ENCODE peak calls at places on chromosomes 5 and 9, in ten cellular contexts. G, Q, O, N, B, E, R, M, S and T are unnamed samples.

GRCh38 chr9:75979362-75979761 is 88.9 kb downstream of the PCSK5 start:
- DNase-seq in R (no peak), N (no peak), Q (no peak), M (peak), O (no peak), E (no peak), S (no peak), G (no peak), B (no peak), T (no peak)

GRCh38 chr9:6923081-6923480 is 165.3 kb downstream of the KDM4C start:
- DNase-seq in E (no peak), N (no peak), M (no peak), O (no peak), B (no peak), R (no peak), G (no peak), Q (no peak), S (no peak), T (no peak)

GRCh38 chr5:33195431-33196128 is 245.2 kb upstream of the TARS1 start:
- DNase-seq in M (no peak), Q (no peak), O (peak), B (no peak), G (no peak), S (no peak), R (peak), E (no peak), N (no peak), T (no peak)

GRCh38 chr5:126403871-126404270 is 19.3 kb upstream of the GRAMD2B start:
- DNase-seq in E (no peak), S (no peak), Q (no peak), B (no peak), M (no peak), O (no peak), N (no peak), G (no peak), R (peak), T (no peak)

GRCh38 chr9:120707170-120707569 is 7.1 kb downstream of the MEGF9 start:
- DNase-seq in N (no peak), E (no peak), S (no peak), Q (no peak), O (no peak), B (no peak), M (no peak), R (no peak), G (no peak), T (no peak)

GRCh38 chr5:56142233-56142619 is 90.9 kb downstream of the ANKRD55 start:
- DNase-seq in O (no peak), B (no peak), M (no peak), S (no peak), Q (no peak), N (no peak), G (no peak), E (no peak), R (no peak), T (no peak)

GRCh38 chr5:59768204-59769040 is 125.1 kb downstream of the PDE4D start:
- DNase-seq in B (peak), N (peak), E (no peak), R (peak), G (peak), S (peak), O (peak), Q (no peak), M (peak), T (peak)

GRCh38 chr9:2787065-2787464 is 56.8 kb downstream of the PUM3 start:
- DNase-seq in R (peak), M (no peak), B (no peak), O (peak), G (no peak), E (no peak), Q (no peak), S (no peak), N (no peak), T (no peak)

GRCh38 chr5:168433982-168434381 is 52.3 kb upstream of the RARS1 start:
- DNase-seq in E (no peak), Q (no peak), G (no peak), O (no peak), R (no peak), N (no peak), M (peak), S (peak), B (no peak), T (no peak)

GRCh38 chr5:52983731-52984620 is 5.2 kb upstream of the ITGA2 start:
- DNase-seq in R (no peak), B (peak), O (peak), E (peak), N (no peak), M (no peak), Q (no peak), G (no peak), S (no peak), T (peak)

GRCh38 chr5:136174021-136174659 is 18.8 kb downstream of the SMIM32 start:
- DNase-seq in S (no peak), Q (no peak), E (peak), G (no peak), N (no peak), R (peak), B (peak), M (peak), O (peak), T (no peak)

GRCh38 chr5:80809451-80809850 is 150.7 kb upstream of the RASGRF2 start:
- DNase-seq in G (no peak), O (no peak), N (no peak), R (no peak), E (no peak), M (no peak), Q (no peak), B (no peak), S (no peak), T (no peak)

GRCh38 chr9:131046581-131047202 is 37.7 kb downstream of the LAMC3 start:
- DNase-seq in M (peak), R (peak), Q (peak), E (peak), S (peak), G (peak), B (peak), N (peak), O (peak), T (no peak)

GRCh38 chr5:169354263-169354662 is 53.3 kb upstream of the SLIT3 start:
- DNase-seq in N (no peak), Q (no peak), S (no peak), E (no peak), R (peak), O (peak), M (no peak), B (no peak), G (no peak), T (peak)

GRCh38 chr5:135211083-135211790 is 177.2 kb upstream of the PITX1 start:
- DNase-seq in N (no peak), E (no peak), S (no peak), R (no peak), B (no peak), G (no peak), M (no peak), Q (no peak), O (no peak), T (no peak)

GRCh38 chr9:137317979-137318511 is 16.0 kb upstream of the NRARP start:
- DNase-seq in S (no peak), N (no peak), O (no peak), G (peak), Q (no peak), B (no peak), M (no peak), E (no peak), R (no peak), T (no peak)

GRCh38 chr5:111469905-111470304 is 42.4 kb downstream of the STARD4 start:
- DNase-seq in O (no peak), E (no peak), M (no peak), R (no peak), S (no peak), B (no peak), N (no peak), Q (no peak), G (no peak), T (no peak)

GRCh38 chr5:116557669-116558271 is 16.9 kb downstream of the SEMA6A start:
- DNase-seq in S (no peak), G (no peak), Q (no peak), B (no peak), N (no peak), R (no peak), E (no peak), M (peak), O (peak), T (no peak)

GRCh38 chr5:139660105-139660915 is 12.2 kb downstream of the CXXC5 start:
- DNase-seq in B (peak), M (no peak), O (peak), E (no peak), G (peak), S (peak), N (no peak), Q (no peak), R (peak), T (peak)

GRCh38 chr9:101387871-101388506 is 3.2 kb upstream of the BAAT start:
- DNase-seq in O (peak), N (no peak), R (peak), B (no peak), S (no peak), M (peak), G (no peak), Q (peak), E (peak), T (no peak)

GRCh38 chr5:176530983-176531901 is 6.0 kb downstream of the RNF44 start:
- DNase-seq in M (no peak), Q (peak), R (peak), O (no peak), S (peak), G (no peak), E (no peak), B (no peak), N (peak), T (no peak)

GRCh38 chr9:113675475-113675941 is 200.6 kb upstream of the ZNF618 start:
- DNase-seq in E (no peak), G (peak), R (peak), N (no peak), S (no peak), M (no peak), O (peak), Q (no peak), B (peak), T (no peak)

GRCh38 chr5:54540286-54540685 is 22.7 kb downstream of the SNX18 start:
- DNase-seq in M (no peak), G (no peak), O (no peak), N (no peak), Q (no peak), R (no peak), S (no peak), B (no peak), E (no peak), T (no peak)

GRCh38 chr5:135319928-135320606 is 79.0 kb downstream of the MACROH2A1 start:
- DNase-seq in N (no peak), M (no peak), Q (no peak), B (no peak), S (no peak), R (no peak), G (no peak), O (no peak), E (no peak), T (no peak)

GRCh38 chr9:85647571-85647970 is 94.2 kb downstream of the AGTPBP1 start:
- DNase-seq in Q (no peak), O (no peak), B (no peak), G (no peak), S (no peak), M (no peak), N (no peak), E (no peak), R (no peak), T (no peak)

GRCh38 chr9:92438900-92439526 is 14.7 kb upstream of the OMD start:
- DNase-seq in R (peak), S (no peak), G (no peak), M (peak), B (no peak), E (peak), Q (no peak), O (peak), N (no peak), T (no peak)

GRCh38 chr9:128885798-128886197 is 3.9 kb downstream of the LRRC8A start:
- DNase-seq in S (no peak), M (no peak), B (no peak), N (no peak), E (no peak), G (no peak), Q (no peak), R (no peak), O (no peak), T (no peak)

GRCh38 chr9:134217431-134218210 is 53.3 kb upstream of the RNU6ATAC start:
- DNase-seq in B (no peak), G (no peak), M (peak), S (no peak), O (no peak), Q (peak), N (peak), R (no peak), E (peak), T (peak)

GRCh38 chr5:53291528-53291927 is 182.0 kb upstream of the MOCS2 start:
- DNase-seq in G (no peak), B (no peak), S (no peak), Q (no peak), O (peak), M (no peak), N (no peak), R (no peak), E (no peak), T (no peak)

GRCh38 chr5:43024217-43024616 is 15.9 kb downstream of the ANXA2R start:
- DNase-seq in N (no peak), E (no peak), S (no peak), G (no peak), R (no peak), O (no peak), M (no peak), Q (no peak), B (no peak), T (no peak)

GRCh38 chr5:3590967-3591900 is 4.4 kb upstream of the IRX1 start:
- DNase-seq in R (no peak), G (no peak), O (no peak), S (no peak), Q (no peak), E (no peak), M (no peak), N (no peak), B (no peak), T (no peak)

GRCh38 chr5:93746406-93747056 is 5.1 kb upstream of the POU5F2 start:
- DNase-seq in E (no peak), Q (no peak), R (peak), O (peak), B (peak), S (no peak), G (no peak), M (no peak), N (no peak), T (no peak)

GRCh38 chr5:167696558-167697314 is 594.7 kb upstream of the WWC1 start:
- DNase-seq in O (no peak), M (no peak), R (no peak), B (no peak), Q (no peak), S (no peak), E (no peak), G (no peak), N (no peak), T (no peak)

GRCh38 chr5:44546283-44546682 is 157.1 kb upstream of the FGF10 start:
- DNase-seq in B (no peak), S (no peak), M (no peak), R (no peak), Q (no peak), E (no peak), G (no peak), O (no peak), N (no peak), T (no peak)

GRCh38 chr9:101119206-101119819 is 90.8 kb downstream of the PLPPR1 start:
- DNase-seq in N (peak), B (no peak), S (peak), O (peak), Q (peak), M (peak), R (peak), E (peak), G (peak), T (peak)

GRCh38 chr9:79812507-79813261 is 240.9 kb downstream of the TLE4 start:
- DNase-seq in B (no peak), S (no peak), R (no peak), Q (peak), M (no peak), E (no peak), G (no peak), O (no peak), N (peak), T (no peak)

GRCh38 chr9:103003689-103004088 is 8.6 kb downstream of the CYLC2 start:
- DNase-seq in O (no peak), S (no peak), M (no peak), G (no peak), B (no peak), N (no peak), Q (no peak), E (no peak), R (no peak), T (no peak)